ENCODE peak calls at places on chromosomes 13 and 19, in four cellular contexts. U is transverse colon, V is stomach, X is upper lobe of left lung. M is an unnamed sample.

GRCh38 chr19:16585808-16586476 is 13.7 kb upstream of the SLC35E1 start:
- DNase-seq in U (peak; percentile 62), V (no peak), X (no peak), M (no peak)

GRCh38 chr19:7869910-7870511 is 4.2 kb downstream of the PRR36 start:
- DNase-seq in U (peak; percentile 63), V (peak; percentile 68), X (no peak), M (peak; percentile 93)

GRCh38 chr19:48149430-48149829 is 20.7 kb downstream of the LIG1 start:
- DNase-seq in U (peak; percentile 16), V (no peak), X (no peak), M (peak; percentile 30)

GRCh38 chr13:44842158-44842557 is 147.1 kb downstream of the NUFIP1 start:
- DNase-seq in U (no peak), V (no peak), X (no peak), M (no peak)

GRCh38 chr19:16315825-16316505 is 8.7 kb upstream of the KLF2 start:
- DNase-seq in U (peak; percentile 45), V (no peak), X (no peak), M (peak; percentile 89)

GRCh38 chr13:44048326-44048725 is 168.6 kb downstream of the LACC1 start:
- DNase-seq in U (no peak), V (no peak), X (no peak), M (no peak)

GRCh38 chr13:28478127-28478526 is 16.8 kb downstream of the FLT1 start:
- DNase-seq in U (no peak), V (no peak), X (no peak), M (no peak)

GRCh38 chr19:57512845-57513244 is 13.1 kb downstream of the ZNF773 start:
- DNase-seq in U (no peak), V (no peak), X (no peak), M (no peak)

GRCh38 chr13:26482451-26483197 is 74.9 kb upstream of the WASF3 start:
- DNase-seq in U (peak; percentile 73), V (peak; percentile 71), X (no peak), M (peak; percentile 51)

GRCh38 chr13:112697756-112698655 is 8.2 kb downstream of the ATP11A start:
- DNase-seq in U (no peak), V (peak; percentile 22), X (no peak), M (no peak)

GRCh38 chr19:15453091-15453498 is 3.3 kb upstream of the WIZ start:
- DNase-seq in U (no peak), V (no peak), X (peak; percentile 89), M (no peak)

GRCh38 chr19:41847351-41848105 is 2.7 kb downstream of the DMRTC2 start:
- DNase-seq in U (no peak), V (no peak), X (peak; percentile 54), M (no peak)

GRCh38 chr13:95300625-95301134 is 571 bp downstream of the ABCC4 start:
- DNase-seq in U (peak; percentile 63), V (peak; percentile 30), X (no peak), M (peak; percentile 65)

GRCh38 chr19:52638601-52639000 is 446 bp upstream of the ZNF83 start:
- DNase-seq in U (peak; percentile 16), V (no peak), X (peak; percentile 75), M (no peak)

GRCh38 chr19:45477713-45478453 is 10.1 kb downstream of the FOSB start:
- DNase-seq in U (no peak), V (no peak), X (peak; percentile 77), M (no peak)
- TF ChIP-seq EP300 in U (no peak), V (no peak), X (no peak), M (no peak)

DNA sequence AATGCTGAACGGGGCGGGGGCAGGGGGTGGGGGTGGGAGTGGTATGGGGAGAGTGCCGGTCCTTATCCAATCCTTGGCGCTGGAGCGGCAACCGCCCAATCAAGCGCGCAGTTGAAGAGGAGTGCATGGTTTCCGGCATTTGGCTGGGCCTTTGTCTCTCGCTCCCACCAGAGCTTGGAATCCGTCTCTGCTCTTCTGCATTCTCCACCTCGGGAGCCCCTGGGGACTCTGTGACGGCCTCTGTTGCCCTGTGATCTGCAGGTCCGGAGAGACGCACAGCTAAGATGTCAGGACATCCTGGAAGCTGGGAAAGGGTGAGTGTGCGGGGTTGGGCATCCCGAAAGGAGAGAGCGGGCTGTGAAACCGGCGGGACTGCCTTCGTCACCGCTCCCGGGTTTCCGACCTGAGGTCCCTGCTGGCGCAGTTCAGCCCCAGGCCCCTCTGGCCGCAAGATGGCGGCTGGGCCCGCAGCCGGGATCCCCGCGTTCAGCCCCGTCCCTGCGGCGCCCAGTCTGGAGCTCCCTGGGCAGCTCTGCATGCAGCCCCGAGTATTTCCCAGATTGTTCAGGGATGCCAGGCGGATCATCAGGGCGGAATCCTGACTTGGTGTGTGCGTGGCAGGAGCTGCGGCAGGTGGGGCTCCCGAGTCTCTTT is 53.6 kb upstream of the ZNF254 start:
- DNase-seq in U (peak; percentile 88), V (peak; percentile 89), X (peak; percentile 93), M (peak; percentile 90)
- TF ChIP-seq CTCF in U (no peak), V (no peak), X (peak; percentile 32), M (no peak)

GRCh38 chr19:5903502-5904301 is at the start of gene NDUFA11:
- DNase-seq in U (peak; percentile 99), V (peak; percentile 99), X (peak; percentile 100), M (peak; percentile 98)
- TF ChIP-seq EP300 in U (no peak), V (no peak), X (no peak), M (no peak)

GRCh38 chr19:29785955-29786589 is 25.7 kb upstream of the CCNE1 start:
- DNase-seq in U (no peak), V (no peak), X (no peak), M (no peak)
- TF ChIP-seq CTCF in U (no peak), V (no peak), X (no peak), M (no peak)

DNA sequence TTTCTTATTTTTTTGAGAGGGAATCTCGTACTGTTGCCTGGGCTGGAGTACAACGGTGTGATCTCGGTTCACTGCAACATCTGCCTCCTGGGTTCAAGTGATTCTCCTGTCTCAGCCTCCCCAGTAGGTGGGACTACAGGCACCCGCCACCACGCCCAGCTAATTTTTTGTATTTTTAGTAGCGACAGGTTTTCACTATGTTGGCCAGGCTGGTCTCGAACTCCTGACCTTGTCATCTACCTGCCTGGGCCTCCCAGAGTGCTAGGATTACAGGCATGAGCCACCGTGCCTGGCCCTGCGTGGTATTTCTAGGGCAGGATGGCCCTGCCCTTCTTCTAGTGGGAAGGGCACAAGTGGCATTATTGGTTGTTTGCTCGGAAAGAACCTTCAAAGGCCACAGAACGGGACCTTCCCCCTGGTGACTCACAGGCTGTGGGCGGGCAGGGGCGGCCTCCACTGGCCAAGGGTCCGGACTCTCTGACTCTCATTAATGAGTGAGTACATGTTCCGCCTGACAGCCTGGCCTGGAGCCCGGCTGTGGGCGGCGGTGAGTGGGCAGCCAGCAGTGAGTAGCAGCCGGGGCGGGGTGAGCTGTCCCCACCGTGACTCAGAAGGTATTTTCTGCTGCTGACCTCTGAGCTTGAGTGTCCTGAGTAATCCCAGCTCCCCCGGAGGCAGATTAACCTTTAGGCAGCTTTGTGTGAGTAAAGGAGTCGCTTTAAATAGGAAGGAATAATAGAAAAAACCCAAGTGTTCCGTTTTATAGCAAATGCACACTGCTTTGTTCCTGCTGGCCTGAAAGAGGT is 5.1 kb downstream of the DOT1L start:
- DNase-seq in U (peak; percentile 94), V (peak; percentile 96), X (peak; percentile 98), M (peak; percentile 95)
- TF ChIP-seq EP300 in U (peak; percentile 74), V (peak; percentile 30), X (peak; percentile 95), M (peak; percentile 29)

GRCh38 chr19:10565028-10565566 is 713 bp downstream of the KRI1 start:
- DNase-seq in U (peak; percentile 55), V (peak; percentile 35), X (peak; percentile 76), M (peak; percentile 68)
- TF ChIP-seq CTCF in U (no peak), V (peak; percentile 13), X (no peak), M (no peak)

GRCh38 chr19:19171821-19172532 is 1.9 kb upstream of the MEF2B start:
- DNase-seq in U (no peak), V (no peak), X (no peak), M (no peak)
- TF ChIP-seq EP300 in U (no peak), V (no peak), X (no peak), M (no peak)

DNA sequence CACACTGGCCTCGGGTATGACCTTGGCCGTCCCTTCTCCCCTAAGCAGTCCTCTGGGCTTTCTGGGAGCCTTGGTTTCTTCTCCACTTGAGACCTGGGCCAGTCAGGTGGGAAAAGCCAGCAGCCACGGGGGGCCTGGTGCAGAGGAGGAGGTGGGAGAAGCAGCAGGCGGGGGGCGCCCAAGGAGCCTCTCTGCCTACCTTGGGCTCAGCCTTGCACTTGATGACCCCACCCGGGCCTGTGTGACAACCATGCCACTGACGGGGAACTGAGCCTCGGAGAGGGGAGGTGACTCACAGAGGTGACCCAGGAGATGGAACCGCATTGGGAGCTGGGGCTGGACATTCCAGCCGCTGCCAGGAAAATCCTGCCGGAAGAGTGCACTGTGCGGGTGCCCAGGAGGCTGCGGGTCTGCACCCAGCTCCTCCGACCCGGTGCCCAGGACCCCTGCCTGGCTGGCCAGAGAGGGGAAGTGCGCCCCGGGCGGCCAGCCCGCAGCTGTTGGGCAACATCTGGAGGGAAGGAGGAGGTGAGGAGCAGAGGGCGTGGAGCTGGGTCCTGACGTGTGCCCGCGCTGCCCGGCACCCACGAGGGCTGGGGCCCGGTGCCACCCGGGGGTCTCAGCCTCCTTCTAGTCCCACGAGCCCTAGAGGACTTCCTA is 23.4 kb upstream of the SLC7A10 start:
- DNase-seq in U (no peak), V (peak; percentile 30), X (peak; percentile 92), M (no peak)
- TF ChIP-seq CTCF in U (no peak), V (no peak), X (peak; percentile 23), M (no peak)